ENCODE peak calls at places on chromosomes 3 and 15, in ten cellular contexts. D is fibroblast of lung, C is hepatocyte, J is tibial artery, Y is heart left ventricle, T is neural progenitor cell, K is H1, R is ascending aorta, M is pancreas, N is body of pancreas. F is an unnamed sample.

GRCh38 chr15:98518823-98519561 is 129.3 kb upstream of the IGF1R start:
- DNase-seq in D (peak; percentile 85), N (peak; percentile 66), M (peak; percentile 26), T (peak; percentile 90), K (peak; percentile 17), C (peak; percentile 91), Y (no peak), J (no peak), R (no peak), F (no peak)

GRCh38 chr3:139113231-139113749 is 68.6 kb upstream of the PRR23C start:
- DNase-seq in N (no peak), J (no peak), D (no peak), K (no peak), M (no peak), Y (no peak), C (no peak), R (peak; percentile 19), T (no peak), F (no peak)

GRCh38 chr3:38038447-38038911 is 529 bp upstream of the DLEC1 start:
- DNase-seq in T (no peak), Y (no peak), R (no peak), M (no peak), K (no peak), C (no peak), D (no peak), N (no peak), J (no peak), F (no peak)

GRCh38 chr3:72476139-72476483 is 372.1 kb downstream of the SHQ1 start:
- DNase-seq in T (no peak), R (no peak), M (no peak), N (no peak), D (no peak), Y (no peak), K (no peak), J (no peak), C (no peak), F (no peak)

GRCh38 chr15:66496951-66497501 is 536 bp downstream of the SNAPC5 start:
- DNase-seq in N (peak; percentile 13), C (no peak), M (no peak), T (no peak), R (no peak), K (no peak), D (no peak), J (no peak), Y (no peak), F (no peak)

GRCh38 chr15:67863442-67863987 is 23.7 kb upstream of the RNU6-1 start:
- DNase-seq in M (peak; percentile 63), T (peak; percentile 93), D (peak; percentile 72), J (peak; percentile 69), N (peak; percentile 83), R (peak; percentile 85), Y (peak; percentile 85), C (peak; percentile 92), K (no peak), F (peak; percentile 90)

GRCh38 chr3:15326037-15326436 is 6.3 kb downstream of the SH3BP5 start:
- DNase-seq in M (no peak), N (no peak), K (no peak), D (no peak), R (no peak), C (no peak), T (no peak), J (peak; percentile 60), Y (no peak), F (peak; percentile 70)

GRCh38 chr15:81575436-81576123 is 201.6 kb upstream of the TMC3 start:
- DNase-seq in N (peak; percentile 5), C (peak; percentile 11), Y (no peak), R (no peak), K (no peak), M (no peak), J (no peak), D (no peak), T (no peak), F (no peak)

GRCh38 chr3:152316318-152316717 is 47.6 kb downstream of the MBNL1 start:
- DNase-seq in C (no peak), T (no peak), K (no peak), D (no peak), N (no peak), J (no peak), R (no peak), M (no peak), Y (no peak), F (no peak)
- H3K27ac ChIP-seq in C (no peak overlapping the region), T (no peak overlapping the region), K (no peak overlapping the region), D (no peak overlapping the region), N (no peak overlapping the region), J (peak overlapping the region; percentile 71), R (peak overlapping the region; percentile 81), M (no peak overlapping the region), Y (peak overlapping the region; percentile 77), F (peak overlapping the region; percentile 78)

GRCh38 chr3:99009851-99010250 is 108.4 kb upstream of the DCBLD2 start:
- DNase-seq in R (no peak), N (no peak), M (no peak), Y (no peak), K (no peak), C (no peak), T (no peak), J (no peak), D (no peak), F (no peak)

GRCh38 chr3:99016452-99016851 is 115.0 kb upstream of the DCBLD2 start:
- DNase-seq in N (no peak), Y (no peak), M (no peak), R (no peak), D (no peak), K (no peak), T (no peak), C (no peak), J (no peak), F (no peak)

GRCh38 chr3:99013794-99014315 is 112.4 kb upstream of the DCBLD2 start:
- DNase-seq in J (no peak), N (no peak), C (no peak), Y (no peak), T (no peak), M (no peak), D (no peak), K (no peak), R (no peak), F (no peak)

GRCh38 chr3:99012051-99012450 is 110.6 kb upstream of the DCBLD2 start:
- DNase-seq in R (peak; percentile 74), M (no peak), C (no peak), J (peak; percentile 40), Y (no peak), D (peak; percentile 64), N (no peak), T (no peak), K (no peak), F (no peak)

DNA sequence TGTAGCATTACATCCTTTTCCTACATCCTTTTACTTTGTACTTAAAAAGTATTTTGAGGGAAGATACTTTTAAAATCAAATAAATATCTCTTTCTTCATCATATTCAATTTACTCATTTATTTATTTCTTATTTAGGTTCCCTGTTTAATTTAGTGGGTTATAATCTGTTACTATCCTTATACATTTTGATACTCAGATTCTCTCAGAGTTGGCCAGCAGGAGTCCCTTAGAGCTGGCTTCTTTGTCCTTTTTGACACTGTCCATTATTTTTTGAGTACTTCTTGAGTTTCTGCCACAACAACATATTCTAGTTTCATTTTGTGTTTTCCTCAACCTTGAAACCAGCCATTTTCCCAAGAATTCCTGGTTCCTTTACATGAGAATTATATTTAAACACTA is 111.6 kb upstream of the DCBLD2 start:
- DNase-seq in C (no peak), Y (no peak), N (no peak), T (no peak), M (no peak), D (no peak), J (no peak), K (no peak), R (no peak), F (no peak)
- TF ChIP-seq CTCF in C (no peak), Y (no peak), N (no peak), T (no peak), M (no peak), D (no peak), J (no peak), K (no peak), R (no peak), F (no peak)

GRCh38 chr15:79321876-79322275 is 11.0 kb downstream of the TMED3 start:
- DNase-seq in T (no peak), M (no peak), C (no peak), Y (no peak), N (no peak), J (no peak), K (no peak), R (no peak), D (no peak), F (no peak)

GRCh38 chr15:79322945-79323344 is 12.0 kb downstream of the TMED3 start:
- DNase-seq in Y (no peak), N (no peak), T (no peak), M (no peak), K (no peak), R (no peak), D (no peak), J (no peak), C (no peak), F (no peak)

GRCh38 chr15:79316864-79317263 is 6.0 kb downstream of the TMED3 start:
- DNase-seq in K (no peak), J (no peak), C (no peak), T (no peak), R (no peak), Y (no peak), M (no peak), N (no peak), D (no peak), F (no peak)

DNA sequence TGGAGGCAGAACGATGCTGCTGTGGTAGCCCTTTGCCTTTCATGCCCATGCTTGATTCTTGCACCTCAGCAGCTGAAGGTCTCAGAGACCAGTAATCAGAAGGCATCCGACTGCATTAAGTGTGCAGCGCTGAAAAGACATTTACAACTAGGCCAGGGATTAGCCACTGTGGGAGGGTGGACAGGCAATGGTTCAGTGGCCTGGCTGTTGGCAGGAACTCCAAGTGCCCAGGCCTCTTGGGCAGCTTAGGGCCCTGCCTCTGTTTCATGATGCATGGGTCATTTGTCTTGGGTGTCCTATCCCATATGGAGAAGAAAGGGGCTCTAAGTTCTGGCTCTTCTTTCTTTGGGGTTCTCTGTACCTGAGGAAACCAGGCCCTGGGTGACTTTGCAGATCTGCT is 11.4 kb downstream of the TMED3 start:
- DNase-seq in T (no peak), C (no peak), Y (no peak), N (no peak), R (no peak), J (no peak), K (no peak), D (no peak), M (no peak), F (no peak)
- H3K4me3 ChIP-seq in T (no peak overlapping the region), C (no peak overlapping the region), Y (no peak overlapping the region), N (no peak overlapping the region), R (no peak overlapping the region), J (no peak overlapping the region), K (no peak overlapping the region), D (no peak overlapping the region), M (no peak overlapping the region), F (no peak overlapping the region)

DNA sequence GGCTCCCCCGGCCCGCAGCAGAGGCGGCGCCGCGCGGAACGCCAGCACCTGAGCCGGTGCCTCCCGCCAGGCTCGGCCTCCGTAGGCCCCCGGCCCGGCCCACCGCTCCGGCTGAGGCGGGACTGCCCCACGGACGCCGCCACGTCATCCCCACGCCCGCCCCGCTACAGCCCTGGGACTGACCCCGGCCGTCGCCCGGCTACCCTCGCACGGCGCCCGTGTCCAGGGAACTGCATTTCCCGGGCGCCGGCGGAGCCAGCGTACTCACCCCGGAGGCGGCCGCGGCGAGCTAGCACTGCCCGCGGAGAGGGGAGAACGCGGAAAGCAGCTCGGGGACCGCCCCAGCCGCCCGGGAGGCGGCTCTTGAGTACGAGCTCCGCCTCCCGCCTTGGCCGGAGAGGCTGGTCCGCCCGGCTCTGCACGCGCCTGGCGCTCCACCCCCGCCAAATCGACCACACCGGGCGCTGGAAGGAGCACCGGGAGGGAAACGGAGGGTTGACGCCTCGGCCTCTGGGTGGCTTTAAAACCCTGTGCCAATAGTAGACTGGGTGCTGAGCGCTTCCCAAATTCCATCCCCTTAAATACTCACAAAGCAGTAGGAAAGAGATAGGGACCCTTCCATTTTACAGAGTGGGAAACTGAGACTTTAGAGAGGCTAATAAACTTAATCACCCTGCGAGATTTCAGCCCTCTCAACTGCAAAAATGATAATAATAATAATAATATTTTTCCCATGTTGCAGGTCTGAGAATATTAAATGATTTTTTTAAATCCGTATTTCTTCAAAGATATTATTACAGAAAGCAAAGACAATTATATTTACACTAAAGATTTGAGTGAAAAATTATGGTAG is at the start of gene B4GALT4:
- DNase-seq in T (peak; percentile 97), M (peak; percentile 88), N (peak; percentile 93), Y (peak; percentile 93), C (peak; percentile 96), J (peak; percentile 86), D (peak; percentile 81), K (peak; percentile 70), R (peak; percentile 92), F (peak; percentile 92)
- H3K27ac ChIP-seq in T (peak within 1 kb of the TSS; percentile 90), M (peak within 1 kb of the TSS; percentile 88), N (peak within 1 kb of the TSS; percentile 94), Y (peak within 1 kb of the TSS; percentile 94), C (peak within 1 kb of the TSS; percentile 98), J (peak within 1 kb of the TSS; percentile 97), D (peak within 1 kb of the TSS; percentile 80), K (peak within 1 kb of the TSS; percentile 61), R (peak within 1 kb of the TSS; percentile 96), F (peak within 1 kb of the TSS; percentile 92)